ENCODE peak calls at places on chromosomes 6 and 20, in five cellular contexts. A, J, V, L and S are unnamed samples.

GRCh38 chr6:16129623-16130243 is 847 bp downstream of the MYLIP start:
- DNase-seq in A (no peak), J (peak), V (peak), L (no peak), S (peak)

GRCh38 chr20:48656661-48657211 is 171.1 kb downstream of the PREX1 start:
- DNase-seq in A (no peak), J (no peak), V (no peak), L (peak), S (peak)

GRCh38 chr6:137927777-137928218 is 60.7 kb downstream of the TNFAIP3 start:
- DNase-seq in A (peak), J (peak), V (peak), L (no peak), S (peak)

GRCh38 chr20:61937963-61938838 is 127.5 kb downstream of the TAF4 start:
- DNase-seq in A (no peak), J (no peak), V (no peak), L (no peak), S (no peak)

GRCh38 chr20:50387996-50388332 is 122.2 kb upstream of the PTPN1 start:
- DNase-seq in A (no peak), J (no peak), V (no peak), L (no peak), S (no peak)

GRCh38 chr20:42740191-42740870 is 449.4 kb downstream of the PTPRT start:
- DNase-seq in A (no peak), J (no peak), V (no peak), L (no peak), S (no peak)

GRCh38 chr6:157106487-157106886 is 216.8 kb downstream of the TMEM242 start:
- DNase-seq in A (no peak), J (no peak), V (no peak), L (no peak), S (no peak)

GRCh38 chr20:47502801-47503239 is 1.1 kb downstream of the NCOA3 start:
- DNase-seq in A (no peak), J (no peak), V (peak), L (peak), S (peak)

GRCh38 chr6:145903356-145904102 is 60.6 kb downstream of the SHPRH start:
- DNase-seq in A (no peak), J (no peak), V (no peak), L (no peak), S (no peak)

GRCh38 chr6:1901556-1901955 is 291.8 kb downstream of the FOXC1 start:
- DNase-seq in A (no peak), J (no peak), V (no peak), L (no peak), S (peak)

GRCh38 chr6:130752292-130752691 is 74.9 kb upstream of the SMLR1 start:
- DNase-seq in A (no peak), J (no peak), V (no peak), L (no peak), S (no peak)

GRCh38 chr20:62366370-62367135 is 559 bp downstream of the LAMA5 start:
- DNase-seq in A (no peak), J (no peak), V (no peak), L (peak), S (no peak)

GRCh38 chr6:87155920-87156600 is 695 bp downstream of the ZNF292 start:
- DNase-seq in A (peak), J (peak), V (peak), L (peak), S (peak)

GRCh38 chr6:91816335-91816734 is 1229.5 kb upstream of the MAP3K7 start:
- DNase-seq in A (no peak), J (no peak), V (no peak), L (no peak), S (no peak)

GRCh38 chr6:93916716-93917115 is 497.4 kb upstream of the EPHA7 start:
- DNase-seq in A (no peak), J (no peak), V (no peak), L (no peak), S (no peak)